ENCODE peak calls at places on chromosome 10, in eight cellular contexts. One of them, this sample, is unnamed.
A peak's percentile ranks its signal among the peaks of the same experiment; 100 is the strongest.

GRCh38 chr10:86969421-86970041 is 1.2 kb downstream of the ADIRF start:
- DNase-seq in neural progenitor cell: no peak
- DNase-seq in tibial artery: no peak
- DNase-seq in lower lobe of right lung: no peak
- DNase-seq in cardiac muscle cell: no peak
- DNase-seq in stomach: peak; percentile 24
- DNase-seq in body of pancreas: no peak
- DNase-seq in CD8-positive, alpha-beta memory T cell: no peak
- DNase-seq in this sample: no peak

GRCh38 chr10:113712755-113713154 is 33.0 kb downstream of the CASP7 start:
- DNase-seq in neural progenitor cell: peak; percentile 12
- DNase-seq in tibial artery: no peak
- DNase-seq in lower lobe of right lung: no peak
- DNase-seq in cardiac muscle cell: no peak
- DNase-seq in stomach: no peak
- DNase-seq in body of pancreas: no peak
- DNase-seq in CD8-positive, alpha-beta memory T cell: no peak
- DNase-seq in this sample: no peak

GRCh38 chr10:17835688-17836087 is 26.5 kb downstream of the MRC1 start:
- DNase-seq in neural progenitor cell: peak; percentile 2
- DNase-seq in tibial artery: no peak
- DNase-seq in lower lobe of right lung: no peak
- DNase-seq in cardiac muscle cell: peak; percentile 31
- DNase-seq in stomach: no peak
- DNase-seq in body of pancreas: no peak
- DNase-seq in CD8-positive, alpha-beta memory T cell: no peak
- DNase-seq in this sample: no peak

GRCh38 chr10:132873395-132873794 is 69.0 kb downstream of the CFAP46 start:
- DNase-seq in neural progenitor cell: no peak
- DNase-seq in tibial artery: no peak
- DNase-seq in lower lobe of right lung: no peak
- DNase-seq in cardiac muscle cell: no peak
- DNase-seq in stomach: peak; percentile 13
- DNase-seq in body of pancreas: no peak
- DNase-seq in CD8-positive, alpha-beta memory T cell: no peak
- DNase-seq in this sample: no peak

GRCh38 chr10:110840225-110840922 is 31.4 kb upstream of the PDCD4 start:
- DNase-seq in neural progenitor cell: no peak
- DNase-seq in tibial artery: peak; percentile 50
- DNase-seq in lower lobe of right lung: peak; percentile 84
- DNase-seq in cardiac muscle cell: no peak
- DNase-seq in stomach: peak; percentile 95
- DNase-seq in body of pancreas: peak; percentile 87
- DNase-seq in CD8-positive, alpha-beta memory T cell: no peak
- DNase-seq in this sample: no peak

GRCh38 chr10:97463363-97464132 is 17.6 kb downstream of the ZDHHC16 start:
- DNase-seq in neural progenitor cell: peak; percentile 68
- DNase-seq in tibial artery: no peak
- DNase-seq in lower lobe of right lung: no peak
- DNase-seq in cardiac muscle cell: peak; percentile 62
- DNase-seq in stomach: peak; percentile 59
- DNase-seq in body of pancreas: peak; percentile 78
- DNase-seq in CD8-positive, alpha-beta memory T cell: peak; percentile 51
- DNase-seq in this sample: peak; percentile 27

GRCh38 chr10:57657164-57657765 is 610.4 kb downstream of the IPMK start:
- DNase-seq in neural progenitor cell: peak; percentile 78
- DNase-seq in tibial artery: peak; percentile 22
- DNase-seq in lower lobe of right lung: peak; percentile 44
- DNase-seq in cardiac muscle cell: peak; percentile 78
- DNase-seq in stomach: peak; percentile 54
- DNase-seq in body of pancreas: peak; percentile 52
- DNase-seq in CD8-positive, alpha-beta memory T cell: no peak
- DNase-seq in this sample: no peak

GRCh38 chr10:97319671-97320479 is 804 bp downstream of the FRAT1 start:
- DNase-seq in neural progenitor cell: peak; percentile 85
- DNase-seq in tibial artery: no peak
- DNase-seq in lower lobe of right lung: peak; percentile 84
- DNase-seq in cardiac muscle cell: peak; percentile 71
- DNase-seq in stomach: peak; percentile 70
- DNase-seq in body of pancreas: peak; percentile 73
- DNase-seq in CD8-positive, alpha-beta memory T cell: peak; percentile 80
- DNase-seq in this sample: no peak

GRCh38 chr10:119973261-119973660 is 80.7 kb downstream of the SEC23IP start:
- DNase-seq in neural progenitor cell: peak; percentile 30
- DNase-seq in tibial artery: no peak
- DNase-seq in lower lobe of right lung: no peak
- DNase-seq in cardiac muscle cell: no peak
- DNase-seq in stomach: no peak
- DNase-seq in body of pancreas: no peak
- DNase-seq in CD8-positive, alpha-beta memory T cell: no peak
- DNase-seq in this sample: no peak

GRCh38 chr10:43407576-43408330 is 1.2 kb downstream of the HNRNPF start:
- DNase-seq in neural progenitor cell: peak; percentile 84
- DNase-seq in tibial artery: peak; percentile 93
- DNase-seq in lower lobe of right lung: peak; percentile 97
- DNase-seq in cardiac muscle cell: peak; percentile 89
- DNase-seq in stomach: peak; percentile 94
- DNase-seq in body of pancreas: peak; percentile 96
- DNase-seq in CD8-positive, alpha-beta memory T cell: peak; percentile 90
- DNase-seq in this sample: peak; percentile 36

GRCh38 chr10:127848226-127848625 is 44.5 kb downstream of the CLRN3 start:
- DNase-seq in neural progenitor cell: no peak
- DNase-seq in tibial artery: no peak
- DNase-seq in lower lobe of right lung: no peak
- DNase-seq in cardiac muscle cell: no peak
- DNase-seq in stomach: no peak
- DNase-seq in body of pancreas: no peak
- DNase-seq in CD8-positive, alpha-beta memory T cell: no peak
- DNase-seq in this sample: no peak

GRCh38 chr10:89553064-89553734 is 17.8 kb upstream of the SLC16A12 start:
- DNase-seq in neural progenitor cell: no peak
- DNase-seq in tibial artery: no peak
- DNase-seq in lower lobe of right lung: no peak
- DNase-seq in cardiac muscle cell: no peak
- DNase-seq in stomach: no peak
- DNase-seq in body of pancreas: no peak
- DNase-seq in CD8-positive, alpha-beta memory T cell: no peak
- DNase-seq in this sample: no peak
- H3K27ac ChIP-seq in neural progenitor cell: no peak overlapping the region
- H3K27ac ChIP-seq in tibial artery: no peak overlapping the region
- H3K27ac ChIP-seq in lower lobe of right lung: no peak overlapping the region
- H3K27ac ChIP-seq in cardiac muscle cell: no peak overlapping the region
- H3K27ac ChIP-seq in stomach: peak overlapping the region; percentile 23
- H3K27ac ChIP-seq in body of pancreas: peak overlapping the region; percentile 35
- H3K27ac ChIP-seq in CD8-positive, alpha-beta memory T cell: no peak overlapping the region
- H3K27ac ChIP-seq in this sample: no peak overlapping the region

GRCh38 chr10:60281792-60282353 is 107.8 kb downstream of the ANK3 start:
- DNase-seq in neural progenitor cell: no peak
- DNase-seq in tibial artery: no peak
- DNase-seq in lower lobe of right lung: no peak
- DNase-seq in cardiac muscle cell: no peak
- DNase-seq in stomach: no peak
- DNase-seq in body of pancreas: no peak
- DNase-seq in CD8-positive, alpha-beta memory T cell: no peak
- DNase-seq in this sample: no peak

GRCh38 chr10:60282771-60283353 is 106.8 kb downstream of the ANK3 start:
- DNase-seq in neural progenitor cell: no peak
- DNase-seq in tibial artery: peak; percentile 24
- DNase-seq in lower lobe of right lung: no peak
- DNase-seq in cardiac muscle cell: no peak
- DNase-seq in stomach: no peak
- DNase-seq in body of pancreas: peak; percentile 54
- DNase-seq in CD8-positive, alpha-beta memory T cell: no peak
- DNase-seq in this sample: no peak

GRCh38 chr10:60280475-60280874 is 109.2 kb downstream of the ANK3 start:
- DNase-seq in neural progenitor cell: peak; percentile 51
- DNase-seq in tibial artery: no peak
- DNase-seq in lower lobe of right lung: no peak
- DNase-seq in cardiac muscle cell: no peak
- DNase-seq in stomach: no peak
- DNase-seq in body of pancreas: no peak
- DNase-seq in CD8-positive, alpha-beta memory T cell: no peak
- DNase-seq in this sample: no peak

GRCh38 chr10:60281331-60281730 is 108.3 kb downstream of the ANK3 start:
- DNase-seq in neural progenitor cell: no peak
- DNase-seq in tibial artery: no peak
- DNase-seq in lower lobe of right lung: no peak
- DNase-seq in cardiac muscle cell: no peak
- DNase-seq in stomach: no peak
- DNase-seq in body of pancreas: no peak
- DNase-seq in CD8-positive, alpha-beta memory T cell: no peak
- DNase-seq in this sample: no peak

GRCh38 chr10:60283397-60283796 is 106.3 kb downstream of the ANK3 start:
- DNase-seq in neural progenitor cell: no peak
- DNase-seq in tibial artery: no peak
- DNase-seq in lower lobe of right lung: no peak
- DNase-seq in cardiac muscle cell: no peak
- DNase-seq in stomach: no peak
- DNase-seq in body of pancreas: no peak
- DNase-seq in CD8-positive, alpha-beta memory T cell: no peak
- DNase-seq in this sample: no peak
- H3K27ac ChIP-seq in neural progenitor cell: no peak overlapping the region
- H3K27ac ChIP-seq in tibial artery: peak overlapping the region; percentile 32
- H3K27ac ChIP-seq in lower lobe of right lung: no peak overlapping the region
- H3K27ac ChIP-seq in cardiac muscle cell: peak overlapping the region; percentile 42
- H3K27ac ChIP-seq in stomach: no peak overlapping the region
- H3K27ac ChIP-seq in body of pancreas: no peak overlapping the region
- H3K27ac ChIP-seq in CD8-positive, alpha-beta memory T cell: no peak overlapping the region
- H3K27ac ChIP-seq in this sample: no peak overlapping the region

GRCh38 chr10:95478935-95479334 is 82.2 kb downstream of the SORBS1 start:
- DNase-seq in neural progenitor cell: no peak
- DNase-seq in tibial artery: peak; percentile 65
- DNase-seq in lower lobe of right lung: no peak
- DNase-seq in cardiac muscle cell: no peak
- DNase-seq in stomach: no peak
- DNase-seq in body of pancreas: no peak
- DNase-seq in CD8-positive, alpha-beta memory T cell: no peak
- DNase-seq in this sample: no peak

GRCh38 chr10:95478185-95478584 is 83.0 kb downstream of the SORBS1 start:
- DNase-seq in neural progenitor cell: no peak
- DNase-seq in tibial artery: no peak
- DNase-seq in lower lobe of right lung: no peak
- DNase-seq in cardiac muscle cell: no peak
- DNase-seq in stomach: no peak
- DNase-seq in body of pancreas: no peak
- DNase-seq in CD8-positive, alpha-beta memory T cell: no peak
- DNase-seq in this sample: no peak

GRCh38 chr10:95480901-95481491 is 80.2 kb downstream of the SORBS1 start:
- DNase-seq in neural progenitor cell: no peak
- DNase-seq in tibial artery: no peak
- DNase-seq in lower lobe of right lung: no peak
- DNase-seq in cardiac muscle cell: peak; percentile 42
- DNase-seq in stomach: no peak
- DNase-seq in body of pancreas: no peak
- DNase-seq in CD8-positive, alpha-beta memory T cell: no peak
- DNase-seq in this sample: no peak

GRCh38 chr10:95482501-95483248 is 78.5 kb downstream of the SORBS1 start:
- DNase-seq in neural progenitor cell: no peak
- DNase-seq in tibial artery: no peak
- DNase-seq in lower lobe of right lung: no peak
- DNase-seq in cardiac muscle cell: no peak
- DNase-seq in stomach: no peak
- DNase-seq in body of pancreas: no peak
- DNase-seq in CD8-positive, alpha-beta memory T cell: no peak
- DNase-seq in this sample: no peak

DNA sequence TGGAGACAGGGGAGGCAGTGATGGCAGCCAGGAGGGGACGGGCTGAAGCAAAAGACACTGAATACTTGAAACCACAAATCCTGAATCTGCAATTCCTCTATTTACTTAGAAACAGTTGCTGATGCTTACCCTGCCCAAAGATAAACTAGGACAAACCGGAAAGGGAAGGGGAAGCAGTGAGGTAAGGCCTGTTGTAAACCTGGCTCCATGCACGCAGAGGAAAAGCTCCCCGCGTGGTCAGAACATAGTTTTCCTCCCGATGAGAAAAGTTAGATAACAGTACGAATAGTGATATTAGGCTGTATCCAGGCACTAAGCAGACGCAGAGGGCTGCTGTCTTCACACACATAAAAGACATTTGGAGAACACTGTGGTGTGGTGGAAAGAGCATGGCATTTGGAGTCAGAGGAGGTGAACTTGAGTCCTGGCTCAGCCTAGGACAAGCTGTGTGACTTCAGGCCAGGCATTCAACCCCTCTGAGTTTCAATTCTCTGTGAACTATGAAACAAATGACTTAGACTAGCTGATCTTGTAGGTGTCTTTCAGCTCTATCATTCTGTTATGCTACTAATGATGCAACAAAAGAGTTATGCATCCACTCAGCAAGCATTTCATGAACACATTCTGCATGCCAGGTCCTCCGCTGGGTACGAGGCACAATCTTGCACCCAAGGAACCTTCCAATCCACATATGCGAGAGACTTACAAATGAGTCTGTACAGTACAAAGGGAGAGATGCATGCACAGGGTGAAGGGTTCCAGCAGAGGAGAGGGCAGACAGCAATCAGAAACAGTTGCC is 80.9 kb downstream of the SORBS1 start:
- DNase-seq in neural progenitor cell: no peak
- DNase-seq in tibial artery: peak; percentile 48
- DNase-seq in lower lobe of right lung: no peak
- DNase-seq in cardiac muscle cell: no peak
- DNase-seq in stomach: no peak
- DNase-seq in body of pancreas: no peak
- DNase-seq in CD8-positive, alpha-beta memory T cell: no peak
- DNase-seq in this sample: no peak
- H3K27ac ChIP-seq in neural progenitor cell: no peak overlapping the region
- H3K27ac ChIP-seq in tibial artery: peak overlapping the region; percentile 91
- H3K27ac ChIP-seq in lower lobe of right lung: peak overlapping the region; percentile 79
- H3K27ac ChIP-seq in cardiac muscle cell: peak overlapping the region; percentile 85
- H3K27ac ChIP-seq in stomach: peak overlapping the region; percentile 62
- H3K27ac ChIP-seq in body of pancreas: peak overlapping the region; percentile 45
- H3K27ac ChIP-seq in CD8-positive, alpha-beta memory T cell: no peak overlapping the region
- H3K27ac ChIP-seq in this sample: peak overlapping the region; percentile 38

GRCh38 chr10:71835671-71836593 is 15.1 kb downstream of the PSAP start:
- DNase-seq in neural progenitor cell: peak; percentile 34
- DNase-seq in tibial artery: peak; percentile 87
- DNase-seq in lower lobe of right lung: no peak
- DNase-seq in cardiac muscle cell: peak; percentile 46
- DNase-seq in stomach: peak; percentile 81
- DNase-seq in body of pancreas: peak; percentile 79
- DNase-seq in CD8-positive, alpha-beta memory T cell: no peak
- DNase-seq in this sample: peak; percentile 73
- H3K27ac ChIP-seq in neural progenitor cell: no peak overlapping the region
- H3K27ac ChIP-seq in tibial artery: peak overlapping the region; percentile 85
- H3K27ac ChIP-seq in lower lobe of right lung: peak overlapping the region; percentile 60
- H3K27ac ChIP-seq in cardiac muscle cell: peak overlapping the region; percentile 49
- H3K27ac ChIP-seq in stomach: peak overlapping the region; percentile 28
- H3K27ac ChIP-seq in body of pancreas: peak overlapping the region; percentile 12
- H3K27ac ChIP-seq in CD8-positive, alpha-beta memory T cell: no peak overlapping the region
- H3K27ac ChIP-seq in this sample: peak overlapping the region; percentile 92

DNA sequence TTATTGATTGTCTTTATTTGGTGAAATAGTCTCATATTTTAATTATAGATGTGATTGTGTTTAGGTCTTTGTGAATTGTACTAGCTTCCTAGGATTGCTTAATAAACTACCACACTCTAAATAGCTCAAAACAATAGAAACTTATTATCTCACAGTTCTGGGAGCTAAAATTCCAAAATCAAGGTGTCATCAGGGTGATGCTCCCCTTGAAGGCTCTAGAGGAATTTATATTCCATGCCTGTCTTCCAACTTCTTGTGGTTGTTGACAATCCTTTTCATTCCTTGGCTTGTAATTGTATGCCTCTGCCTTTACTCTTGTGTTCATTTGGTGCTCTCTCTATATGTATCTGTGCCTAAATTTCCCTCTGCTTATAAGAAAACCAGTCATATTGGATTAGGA is 155.3 kb upstream of the AKR1E2 start:
- DNase-seq in neural progenitor cell: no peak
- DNase-seq in tibial artery: no peak
- DNase-seq in lower lobe of right lung: no peak
- DNase-seq in cardiac muscle cell: no peak
- DNase-seq in stomach: no peak
- DNase-seq in body of pancreas: no peak
- DNase-seq in CD8-positive, alpha-beta memory T cell: no peak
- DNase-seq in this sample: no peak
- H3K27ac ChIP-seq in neural progenitor cell: no peak overlapping the region
- H3K27ac ChIP-seq in tibial artery: no peak overlapping the region
- H3K27ac ChIP-seq in lower lobe of right lung: no peak overlapping the region
- H3K27ac ChIP-seq in cardiac muscle cell: no peak overlapping the region
- H3K27ac ChIP-seq in stomach: no peak overlapping the region
- H3K27ac ChIP-seq in body of pancreas: no peak overlapping the region
- H3K27ac ChIP-seq in CD8-positive, alpha-beta memory T cell: no peak overlapping the region
- H3K27ac ChIP-seq in this sample: no peak overlapping the region